ENCODE peak calls at places on chromosomes 16 and 17, in six cellular contexts. One of them, this sample, is unnamed.

GRCh38 chr17:62808576-62808970 is 459 bp upstream of the MARCHF10 start:
- DNase-seq in left lung: no peak
- DNase-seq in colonic mucosa: no peak
- DNase-seq in WERI-Rb-1: no peak
- DNase-seq in CD8-positive, alpha-beta memory T cell: no peak
- DNase-seq in upper lobe of right lung: no peak
- DNase-seq in this sample: no peak

GRCh38 chr17:72788950-72789585 is 303.4 kb downstream of the SLC39A11 start:
- DNase-seq in left lung: no peak
- DNase-seq in colonic mucosa: no peak
- DNase-seq in WERI-Rb-1: no peak
- DNase-seq in CD8-positive, alpha-beta memory T cell: no peak
- DNase-seq in upper lobe of right lung: no peak
- DNase-seq in this sample: no peak

GRCh38 chr17:73976676-73977521 is 226.6 kb upstream of the RPL38 start:
- DNase-seq in left lung: no peak
- DNase-seq in colonic mucosa: no peak
- DNase-seq in WERI-Rb-1: peak
- DNase-seq in CD8-positive, alpha-beta memory T cell: no peak
- DNase-seq in upper lobe of right lung: peak
- DNase-seq in this sample: no peak

GRCh38 chr17:20091161-20092029 is 82.2 kb downstream of the SPECC1 start:
- DNase-seq in left lung: no peak
- DNase-seq in colonic mucosa: no peak
- DNase-seq in WERI-Rb-1: no peak
- DNase-seq in CD8-positive, alpha-beta memory T cell: no peak
- DNase-seq in upper lobe of right lung: no peak
- DNase-seq in this sample: no peak

GRCh38 chr16:35480361-35480760 is 2020.9 kb downstream of the TP53TG3F start:
- DNase-seq in left lung: no peak
- DNase-seq in colonic mucosa: no peak
- DNase-seq in WERI-Rb-1: no peak
- DNase-seq in CD8-positive, alpha-beta memory T cell: no peak
- DNase-seq in upper lobe of right lung: no peak
- DNase-seq in this sample: no peak

GRCh38 chr16:69477546-69477945 is 53.1 kb downstream of the CYB5B start:
- DNase-seq in left lung: no peak
- DNase-seq in colonic mucosa: no peak
- DNase-seq in WERI-Rb-1: no peak
- DNase-seq in CD8-positive, alpha-beta memory T cell: no peak
- DNase-seq in upper lobe of right lung: no peak
- DNase-seq in this sample: no peak

GRCh38 chr17:40347319-40348135 is 17.0 kb downstream of the GJD3 start:
- DNase-seq in left lung: no peak
- DNase-seq in colonic mucosa: no peak
- DNase-seq in WERI-Rb-1: no peak
- DNase-seq in CD8-positive, alpha-beta memory T cell: no peak
- DNase-seq in upper lobe of right lung: no peak
- DNase-seq in this sample: peak

GRCh38 chr17:7707446-7707845 is 2.4 kb downstream of the EFNB3 start:
- DNase-seq in left lung: no peak
- DNase-seq in colonic mucosa: no peak
- DNase-seq in WERI-Rb-1: no peak
- DNase-seq in CD8-positive, alpha-beta memory T cell: no peak
- DNase-seq in upper lobe of right lung: no peak
- DNase-seq in this sample: no peak

GRCh38 chr17:55660171-55660886 is 62.3 kb downstream of the TMEM100 start:
- DNase-seq in left lung: no peak
- DNase-seq in colonic mucosa: no peak
- DNase-seq in WERI-Rb-1: no peak
- DNase-seq in CD8-positive, alpha-beta memory T cell: no peak
- DNase-seq in upper lobe of right lung: no peak
- DNase-seq in this sample: no peak

GRCh38 chr17:28345420-28346198 is 10.0 kb downstream of the TNFAIP1 start:
- DNase-seq in left lung: no peak
- DNase-seq in colonic mucosa: no peak
- DNase-seq in WERI-Rb-1: no peak
- DNase-seq in CD8-positive, alpha-beta memory T cell: no peak
- DNase-seq in upper lobe of right lung: no peak
- DNase-seq in this sample: no peak

GRCh38 chr16:1108299-1109252 is 12.5 kb upstream of the C1QTNF8 start:
- DNase-seq in left lung: no peak
- DNase-seq in colonic mucosa: no peak
- DNase-seq in WERI-Rb-1: peak
- DNase-seq in CD8-positive, alpha-beta memory T cell: no peak
- DNase-seq in upper lobe of right lung: no peak
- DNase-seq in this sample: peak

GRCh38 chr17:43360376-43360738 is 38.4 kb upstream of the ARL4D start:
- DNase-seq in left lung: no peak
- DNase-seq in colonic mucosa: peak
- DNase-seq in WERI-Rb-1: peak
- DNase-seq in CD8-positive, alpha-beta memory T cell: peak
- DNase-seq in upper lobe of right lung: no peak
- DNase-seq in this sample: no peak

GRCh38 chr17:9237053-9237410 is 215.7 kb downstream of the NTN1 start:
- DNase-seq in left lung: no peak
- DNase-seq in colonic mucosa: no peak
- DNase-seq in WERI-Rb-1: no peak
- DNase-seq in CD8-positive, alpha-beta memory T cell: no peak
- DNase-seq in upper lobe of right lung: no peak
- DNase-seq in this sample: no peak

GRCh38 chr17:73955616-73956015 is 247.9 kb upstream of the RPL38 start:
- DNase-seq in left lung: no peak
- DNase-seq in colonic mucosa: no peak
- DNase-seq in WERI-Rb-1: no peak
- DNase-seq in CD8-positive, alpha-beta memory T cell: no peak
- DNase-seq in upper lobe of right lung: no peak
- DNase-seq in this sample: no peak

GRCh38 chr17:61130320-61130719 is 269.3 kb upstream of the TBX2 start:
- DNase-seq in left lung: no peak
- DNase-seq in colonic mucosa: no peak
- DNase-seq in WERI-Rb-1: no peak
- DNase-seq in CD8-positive, alpha-beta memory T cell: no peak
- DNase-seq in upper lobe of right lung: no peak
- DNase-seq in this sample: no peak

GRCh38 chr17:69170377-69170776 is 28.7 kb upstream of the ABCA6 start:
- DNase-seq in left lung: no peak
- DNase-seq in colonic mucosa: no peak
- DNase-seq in WERI-Rb-1: no peak
- DNase-seq in CD8-positive, alpha-beta memory T cell: no peak
- DNase-seq in upper lobe of right lung: no peak
- DNase-seq in this sample: no peak

GRCh38 chr17:70173646-70174045 is 4.3 kb downstream of the KCNJ2 start:
- DNase-seq in left lung: no peak
- DNase-seq in colonic mucosa: no peak
- DNase-seq in WERI-Rb-1: no peak
- DNase-seq in CD8-positive, alpha-beta memory T cell: no peak
- DNase-seq in upper lobe of right lung: no peak
- DNase-seq in this sample: no peak

GRCh38 chr17:64355536-64356303 is 34.9 kb downstream of the PECAM1 start:
- DNase-seq in left lung: peak
- DNase-seq in colonic mucosa: no peak
- DNase-seq in WERI-Rb-1: no peak
- DNase-seq in CD8-positive, alpha-beta memory T cell: no peak
- DNase-seq in upper lobe of right lung: peak
- DNase-seq in this sample: no peak

GRCh38 chr17:81870155-81870977 is 771 bp downstream of the ARHGDIA start:
- DNase-seq in left lung: peak
- DNase-seq in colonic mucosa: peak
- DNase-seq in WERI-Rb-1: no peak
- DNase-seq in CD8-positive, alpha-beta memory T cell: peak
- DNase-seq in upper lobe of right lung: peak
- DNase-seq in this sample: no peak

GRCh38 chr17:48181653-48182052 is 74.1 kb downstream of the SNX11 start:
- DNase-seq in left lung: no peak
- DNase-seq in colonic mucosa: peak
- DNase-seq in WERI-Rb-1: peak
- DNase-seq in CD8-positive, alpha-beta memory T cell: no peak
- DNase-seq in upper lobe of right lung: no peak
- DNase-seq in this sample: no peak

GRCh38 chr17:1054656-1055055 is 57.7 kb downstream of the TIMM22 start:
- DNase-seq in left lung: peak
- DNase-seq in colonic mucosa: no peak
- DNase-seq in WERI-Rb-1: no peak
- DNase-seq in CD8-positive, alpha-beta memory T cell: no peak
- DNase-seq in upper lobe of right lung: no peak
- DNase-seq in this sample: no peak

GRCh38 chr16:963913-964695 is 6.7 kb downstream of the LMF1 start:
- DNase-seq in left lung: peak
- DNase-seq in colonic mucosa: no peak
- DNase-seq in WERI-Rb-1: no peak
- DNase-seq in CD8-positive, alpha-beta memory T cell: no peak
- DNase-seq in upper lobe of right lung: no peak
- DNase-seq in this sample: no peak

GRCh38 chr16:58842156-58842555 is 108.0 kb upstream of the GOT2 start:
- DNase-seq in left lung: no peak
- DNase-seq in colonic mucosa: no peak
- DNase-seq in WERI-Rb-1: no peak
- DNase-seq in CD8-positive, alpha-beta memory T cell: no peak
- DNase-seq in upper lobe of right lung: no peak
- DNase-seq in this sample: no peak

GRCh38 chr16:51392651-51393187 is 241.6 kb upstream of the SALL1 start:
- DNase-seq in left lung: no peak
- DNase-seq in colonic mucosa: peak
- DNase-seq in WERI-Rb-1: no peak
- DNase-seq in CD8-positive, alpha-beta memory T cell: no peak
- DNase-seq in upper lobe of right lung: no peak
- DNase-seq in this sample: no peak

GRCh38 chr16:29850998-29851397 is 12.0 kb downstream of the CDIPT start:
- DNase-seq in left lung: no peak
- DNase-seq in colonic mucosa: no peak
- DNase-seq in WERI-Rb-1: no peak
- DNase-seq in CD8-positive, alpha-beta memory T cell: no peak
- DNase-seq in upper lobe of right lung: no peak
- DNase-seq in this sample: no peak

GRCh38 chr17:44502598-44503079 is 567 bp downstream of the GPATCH8 start:
- DNase-seq in left lung: peak
- DNase-seq in colonic mucosa: peak
- DNase-seq in WERI-Rb-1: no peak
- DNase-seq in CD8-positive, alpha-beta memory T cell: no peak
- DNase-seq in upper lobe of right lung: no peak
- DNase-seq in this sample: no peak

GRCh38 chr16:56195151-56195550 is 3.9 kb downstream of the GNAO1 start:
- DNase-seq in left lung: no peak
- DNase-seq in colonic mucosa: no peak
- DNase-seq in WERI-Rb-1: no peak
- DNase-seq in CD8-positive, alpha-beta memory T cell: no peak
- DNase-seq in upper lobe of right lung: no peak
- DNase-seq in this sample: peak

GRCh38 chr16:10988164-10988803 is 43.9 kb downstream of the CLEC16A start:
- DNase-seq in left lung: no peak
- DNase-seq in colonic mucosa: no peak
- DNase-seq in WERI-Rb-1: peak
- DNase-seq in CD8-positive, alpha-beta memory T cell: no peak
- DNase-seq in upper lobe of right lung: no peak
- DNase-seq in this sample: no peak

GRCh38 chr17:81067331-81067730 is 32.4 kb downstream of the BAIAP2 start:
- DNase-seq in left lung: no peak
- DNase-seq in colonic mucosa: no peak
- DNase-seq in WERI-Rb-1: peak
- DNase-seq in CD8-positive, alpha-beta memory T cell: no peak
- DNase-seq in upper lobe of right lung: no peak
- DNase-seq in this sample: no peak

GRCh38 chr17:50371526-50371925 is 1.5 kb downstream of the MRPL27 start:
- DNase-seq in left lung: no peak
- DNase-seq in colonic mucosa: no peak
- DNase-seq in WERI-Rb-1: no peak
- DNase-seq in CD8-positive, alpha-beta memory T cell: no peak
- DNase-seq in upper lobe of right lung: no peak
- DNase-seq in this sample: no peak

GRCh38 chr17:74859439-74860228 is at the start of gene GRIN2C:
- DNase-seq in left lung: no peak
- DNase-seq in colonic mucosa: no peak
- DNase-seq in WERI-Rb-1: no peak
- DNase-seq in CD8-positive, alpha-beta memory T cell: peak
- DNase-seq in upper lobe of right lung: no peak
- DNase-seq in this sample: no peak

GRCh38 chr17:79478051-79478461 is 132.8 kb downstream of the RBFOX3 start:
- DNase-seq in left lung: peak
- DNase-seq in colonic mucosa: no peak
- DNase-seq in WERI-Rb-1: no peak
- DNase-seq in CD8-positive, alpha-beta memory T cell: no peak
- DNase-seq in upper lobe of right lung: no peak
- DNase-seq in this sample: no peak

GRCh38 chr17:64107517-64108235 is 22.3 kb downstream of the ERN1 start:
- DNase-seq in left lung: no peak
- DNase-seq in colonic mucosa: no peak
- DNase-seq in WERI-Rb-1: no peak
- DNase-seq in CD8-positive, alpha-beta memory T cell: no peak
- DNase-seq in upper lobe of right lung: no peak
- DNase-seq in this sample: no peak

GRCh38 chr17:77958716-77959215 is 263 bp downstream of the TNRC6C start:
- DNase-seq in left lung: no peak
- DNase-seq in colonic mucosa: no peak
- DNase-seq in WERI-Rb-1: no peak
- DNase-seq in CD8-positive, alpha-beta memory T cell: no peak
- DNase-seq in upper lobe of right lung: no peak
- DNase-seq in this sample: no peak

GRCh38 chr17:48604770-48605329 is at the start of gene HOXB6:
- DNase-seq in left lung: no peak
- DNase-seq in colonic mucosa: peak
- DNase-seq in WERI-Rb-1: no peak
- DNase-seq in CD8-positive, alpha-beta memory T cell: no peak
- DNase-seq in upper lobe of right lung: no peak
- DNase-seq in this sample: no peak

GRCh38 chr17:59837362-59838195 is 55.2 kb downstream of the TUBD1 start:
- DNase-seq in left lung: no peak
- DNase-seq in colonic mucosa: peak
- DNase-seq in WERI-Rb-1: no peak
- DNase-seq in CD8-positive, alpha-beta memory T cell: peak
- DNase-seq in upper lobe of right lung: no peak
- DNase-seq in this sample: no peak
- H3K27ac ChIP-seq in left lung: peak
- H3K27ac ChIP-seq in colonic mucosa: peak
- H3K27ac ChIP-seq in WERI-Rb-1: no peak
- H3K27ac ChIP-seq in CD8-positive, alpha-beta memory T cell: peak
- H3K27ac ChIP-seq in upper lobe of right lung: peak
- H3K27ac ChIP-seq in this sample: peak

GRCh38 chr17:76791053-76791980 is 53.4 kb downstream of the MFSD11 start:
- DNase-seq in left lung: no peak
- DNase-seq in colonic mucosa: no peak
- DNase-seq in WERI-Rb-1: no peak
- DNase-seq in CD8-positive, alpha-beta memory T cell: no peak
- DNase-seq in upper lobe of right lung: no peak
- DNase-seq in this sample: peak
- H3K27ac ChIP-seq in left lung: no peak
- H3K27ac ChIP-seq in colonic mucosa: no peak
- H3K27ac ChIP-seq in WERI-Rb-1: no peak
- H3K27ac ChIP-seq in CD8-positive, alpha-beta memory T cell: peak
- H3K27ac ChIP-seq in upper lobe of right lung: no peak
- H3K27ac ChIP-seq in this sample: no peak

GRCh38 chr16:73847090-73847489 is 449.5 kb upstream of the PSMD7 start:
- DNase-seq in left lung: no peak
- DNase-seq in colonic mucosa: no peak
- DNase-seq in WERI-Rb-1: no peak
- DNase-seq in CD8-positive, alpha-beta memory T cell: no peak
- DNase-seq in upper lobe of right lung: no peak
- DNase-seq in this sample: no peak
- H3K27ac ChIP-seq in left lung: no peak
- H3K27ac ChIP-seq in colonic mucosa: no peak
- H3K27ac ChIP-seq in WERI-Rb-1: no peak
- H3K27ac ChIP-seq in CD8-positive, alpha-beta memory T cell: no peak
- H3K27ac ChIP-seq in upper lobe of right lung: no peak
- H3K27ac ChIP-seq in this sample: no peak

GRCh38 chr16:23132921-23133532 is 16.2 kb downstream of the USP31 start:
- DNase-seq in left lung: no peak
- DNase-seq in colonic mucosa: no peak
- DNase-seq in WERI-Rb-1: no peak
- DNase-seq in CD8-positive, alpha-beta memory T cell: no peak
- DNase-seq in upper lobe of right lung: no peak
- DNase-seq in this sample: no peak
- H3K27ac ChIP-seq in left lung: peak
- H3K27ac ChIP-seq in colonic mucosa: peak
- H3K27ac ChIP-seq in WERI-Rb-1: no peak
- H3K27ac ChIP-seq in CD8-positive, alpha-beta memory T cell: no peak
- H3K27ac ChIP-seq in upper lobe of right lung: peak
- H3K27ac ChIP-seq in this sample: peak